ENCODE peak calls at places on chromosome 17, in four cellular contexts. N, E, O and F are unnamed samples.

GRCh38 chr17:31517524-31517923 is 126.0 kb downstream of the RAB11FIP4 start:
- DNase-seq in N (no peak), E (no peak), O (no peak), F (no peak)

GRCh38 chr17:56777859-56778258 is 55.9 kb downstream of the C17orf67 start:
- DNase-seq in N (no peak), E (no peak), O (peak; percentile 26), F (no peak)

GRCh38 chr17:42389902-42390301 is 1.7 kb upstream of the STAT3 start:
- DNase-seq in N (no peak), E (no peak), O (no peak), F (no peak)

GRCh38 chr17:15106540-15106939 is 158.6 kb downstream of the PMP22 start:
- DNase-seq in N (no peak), E (no peak), O (no peak), F (no peak)

GRCh38 chr17:57090560-57091185 is 5.6 kb downstream of the AKAP1 start:
- DNase-seq in N (no peak), E (no peak), O (no peak), F (no peak)

GRCh38 chr17:67022451-67022810 is 21.9 kb upstream of the CACNG1 start:
- DNase-seq in N (no peak), E (no peak), O (no peak), F (no peak)

GRCh38 chr17:30363715-30364202 is 15.0 kb upstream of the CPD start:
- DNase-seq in N (peak; percentile 65), E (no peak), O (peak; percentile 84), F (no peak)

GRCh38 chr17:14664511-14664910 is 363.6 kb downstream of the HS3ST3B1 start:
- DNase-seq in N (no peak), E (no peak), O (no peak), F (no peak)

GRCh38 chr17:31673076-31673475 is 186.0 kb downstream of the COPRS start:
- DNase-seq in N (no peak), E (no peak), O (no peak), F (no peak)

GRCh38 chr17:19651461-19652238 is 3.1 kb downstream of the ALDH3A2 start:
- DNase-seq in N (no peak), E (no peak), O (no peak), F (no peak)
- H3K4me1 ChIP-seq in N (peaks cover 21% of the 10 kb centered on the region), E (peaks cover 13% of the 10 kb centered on the region), O (peaks cover 12% of the 10 kb centered on the region), F (no peaks in the 10 kb centered on the region)

GRCh38 chr17:51630101-51630671 is 369.8 kb downstream of the UTP18 start:
- DNase-seq in N (no peak), E (no peak), O (no peak), F (no peak)
- H3K36me3 ChIP-seq in N (no peaks in the 10 kb centered on the region), E (no peaks in the 10 kb centered on the region), O (no peaks in the 10 kb centered on the region), F (no peaks in the 10 kb centered on the region)

GRCh38 chr17:35714988-35715387 is 16.5 kb upstream of the RASL10B start:
- DNase-seq in N (no peak), E (no peak), O (no peak), F (no peak)

GRCh38 chr17:35716897-35717839 is 14.3 kb upstream of the RASL10B start:
- DNase-seq in N (no peak), E (no peak), O (peak; percentile 72), F (no peak)

GRCh38 chr17:35713069-35713728 is 18.2 kb upstream of the RASL10B start:
- DNase-seq in N (no peak), E (no peak), O (peak; percentile 80), F (no peak)

GRCh38 chr17:35716173-35716572 is 15.3 kb upstream of the RASL10B start:
- DNase-seq in N (no peak), E (no peak), O (no peak), F (no peak)

GRCh38 chr17:35715416-35715815 is 16.0 kb upstream of the RASL10B start:
- DNase-seq in N (no peak), E (no peak), O (no peak), F (no peak)
- H3K27ac ChIP-seq in N (no peak overlapping the region), E (peak overlapping the region; percentile 14), O (no peak overlapping the region), F (no peak overlapping the region)

GRCh38 chr17:60750645-60751044 is 73.0 kb downstream of the BCAS3 start:
- DNase-seq in N (no peak), E (no peak), O (no peak), F (no peak)
- H3K4me1 ChIP-seq in N (no peaks in the 10 kb centered on the region), E (no peaks in the 10 kb centered on the region), O (no peaks in the 10 kb centered on the region), F (no peaks in the 10 kb centered on the region)